ENCODE peak calls at places on chromosome 17, in five cellular contexts. A is activated T-helper 1 cell treated with anti-CD3 and anti-CD28 coated beads, Interleukin-2, amount 50 U/mL, for 16 hours; N is gastrocnemius medialis; G is NCI-H460; R is mucosa of gallbladder. I is an unnamed sample.

GRCh38 chr17:16255481-16255901 is 38.5 kb downstream of the PIGL start:
- DNase-seq in A (no peak), N (peak), G (no peak), R (peak), I (no peak)

GRCh38 chr17:1111599-1112443 is 68.0 kb downstream of the ABR start:
- DNase-seq in A (no peak), N (no peak), G (no peak), R (no peak), I (no peak)

GRCh38 chr17:48915459-48916282 is 7.5 kb downstream of the UBE2Z start:
- DNase-seq in A (no peak), N (peak), G (no peak), R (no peak), I (peak)

GRCh38 chr17:67834634-67835033 is 9.3 kb downstream of the BPTF start:
- DNase-seq in A (no peak), N (no peak), G (no peak), R (peak), I (no peak)

GRCh38 chr17:59373879-59374495 is 42.5 kb downstream of the YPEL2 start:
- DNase-seq in A (no peak), N (peak), G (no peak), R (no peak), I (no peak)

GRCh38 chr17:63826468-63827001 is 696 bp upstream of the PSMC5 start:
- DNase-seq in A (no peak), N (no peak), G (no peak), R (no peak), I (no peak)

GRCh38 chr17:15440347-15440746 is 27.1 kb downstream of the CDRT4 start:
- DNase-seq in A (no peak), N (no peak), G (no peak), R (no peak), I (no peak)

GRCh38 chr17:45784583-45785372 is 658 bp downstream of the CRHR1 start:
- DNase-seq in A (peak), N (no peak), G (no peak), R (peak), I (no peak)

GRCh38 chr17:17078832-17079231 is 36.6 kb downstream of the MPRIP start:
- DNase-seq in A (no peak), N (no peak), G (no peak), R (no peak), I (no peak)

GRCh38 chr17:67216544-67217320 is 28.3 kb downstream of the HELZ start:
- DNase-seq in A (no peak), N (no peak), G (no peak), R (no peak), I (no peak)

GRCh38 chr17:78903101-78903779 is at the start of gene CEP295NL:
- DNase-seq in A (no peak), N (no peak), G (no peak), R (no peak), I (no peak)

GRCh38 chr17:72407336-72408121 is 286.7 kb downstream of the SOX9 start:
- DNase-seq in A (no peak), N (no peak), G (peak), R (peak), I (no peak)

GRCh38 chr17:27630607-27631408 is at the start of gene LGALS9:
- DNase-seq in A (no peak), N (peak), G (no peak), R (peak), I (peak)

GRCh38 chr17:69062860-69063621 is 2.3 kb upstream of the ABCA9 start:
- DNase-seq in A (no peak), N (no peak), G (no peak), R (no peak), I (no peak)

GRCh38 chr17:18920911-18921441 is 31.0 kb upstream of the SLC5A10 start:
- DNase-seq in A (no peak), N (no peak), G (no peak), R (no peak), I (peak)

GRCh38 chr17:1188812-1189211 is 9.0 kb upstream of the ABR start:
- DNase-seq in A (no peak), N (peak), G (no peak), R (peak), I (no peak)

I was measured in GM12864.